ENCODE peak calls at places on chromosomes 16 and 17, in seven cellular contexts. N is cardiac fibroblast, A is fibroblast of mammary gland, D is PC-3, U is MG63, C is tibial artery, P is SJSA1. H is an unnamed sample.

GRCh38 chr17:73770115-73770848 is 126.0 kb upstream of the SDK2 start:
- DNase-seq in N (peak; percentile 84), A (peak; percentile 94), D (peak; percentile 60), U (peak; percentile 84), C (peak; percentile 89), P (peak; percentile 32), H (peak; percentile 23)

GRCh38 chr16:56245197-56245596 is 53.9 kb downstream of the GNAO1 start:
- DNase-seq in N (no peak), A (no peak), D (peak; percentile 55), U (peak; percentile 81), C (peak; percentile 16), P (peak; percentile 81), H (no peak)

GRCh38 chr16:56257260-56257659 is 66.0 kb downstream of the GNAO1 start:
- DNase-seq in N (no peak), A (no peak), D (no peak), U (no peak), C (peak; percentile 80), P (no peak), H (no peak)

GRCh38 chr16:68022278-68022727 is 729 bp downstream of the DDX28 start:
- DNase-seq in N (no peak), A (peak; percentile 10), D (no peak), U (no peak), C (no peak), P (no peak), H (peak; percentile 16)

GRCh38 chr17:48515925-48516900 is 14.6 kb downstream of the HOXB1 start:
- DNase-seq in N (no peak), A (no peak), D (no peak), U (no peak), C (no peak), P (no peak), H (no peak)

GRCh38 chr16:50596762-50597450 is 48.7 kb downstream of the NKD1 start:
- DNase-seq in N (no peak), A (no peak), D (no peak), U (no peak), C (no peak), P (no peak), H (no peak)

GRCh38 chr16:19524356-19524865 is 669 bp downstream of the CCP110 start:
- DNase-seq in N (no peak), A (no peak), D (no peak), U (no peak), C (no peak), P (peak; percentile 34), H (no peak)

GRCh38 chr16:30609002-30609927 is 924 bp downstream of the ZNF689 start:
- DNase-seq in N (peak; percentile 54), A (no peak), D (peak; percentile 28), U (peak; percentile 77), C (peak; percentile 74), P (peak; percentile 63), H (no peak)

GRCh38 chr17:77546772-77547201 is 406.0 kb downstream of the SEC14L1 start:
- DNase-seq in N (no peak), A (no peak), D (no peak), U (no peak), C (no peak), P (no peak), H (no peak)

GRCh38 chr16:10405386-10405939 is 19.6 kb downstream of the ATF7IP2 start:
- DNase-seq in N (peak; percentile 51), A (no peak), D (no peak), U (no peak), C (no peak), P (no peak), H (no peak)

GRCh38 chr17:67628580-67629013 is 89.1 kb upstream of the NOL11 start:
- DNase-seq in N (no peak), A (peak; percentile 45), D (no peak), U (peak; percentile 40), C (no peak), P (no peak), H (no peak)

GRCh38 chr17:40442392-40443195 is 656 bp upstream of the IGFBP4 start:
- DNase-seq in N (peak; percentile 53), A (peak; percentile 71), D (no peak), U (no peak), C (peak; percentile 86), P (peak; percentile 45), H (no peak)

GRCh38 chr17:6556121-6557039 is at the start of gene PITPNM3:
- DNase-seq in N (no peak), A (no peak), D (peak; percentile 38), U (no peak), C (no peak), P (no peak), H (no peak)

GRCh38 chr17:49548506-49549310 is 27.0 kb upstream of the NXPH3 start:
- DNase-seq in N (peak; percentile 67), A (peak; percentile 51), D (peak; percentile 62), U (peak; percentile 54), C (no peak), P (peak; percentile 34), H (no peak)

GRCh38 chr17:8072727-8073461 is 14.6 kb downstream of the ALOX12B start:
- DNase-seq in N (no peak), A (no peak), D (no peak), U (no peak), C (no peak), P (no peak), H (no peak)

GRCh38 chr16:1414532-1415265 is at the start of gene UNKL:
- DNase-seq in N (peak; percentile 71), A (peak; percentile 35), D (peak; percentile 41), U (peak; percentile 71), C (peak; percentile 81), P (peak; percentile 18), H (no peak)

GRCh38 chr17:79036609-79037008 is 12.6 kb downstream of the C1QTNF1 start:
- DNase-seq in N (peak; percentile 95), A (peak; percentile 93), D (peak; percentile 88), U (peak; percentile 83), C (peak; percentile 71), P (peak; percentile 38), H (peak; percentile 79)

GRCh38 chr16:71737501-71737900 is 13.0 kb upstream of the PHLPP2 start:
- DNase-seq in N (no peak), A (no peak), D (no peak), U (no peak), C (no peak), P (no peak), H (no peak)

GRCh38 chr17:59221159-59221847 is 992 bp downstream of the GDPD1 start:
- DNase-seq in N (no peak), A (no peak), D (no peak), U (no peak), C (no peak), P (no peak), H (no peak)

GRCh38 chr17:59223813-59224212 is 3.5 kb downstream of the GDPD1 start:
- DNase-seq in N (no peak), A (no peak), D (no peak), U (no peak), C (no peak), P (no peak), H (no peak)

GRCh38 chr17:59219370-59219769 is 941 bp upstream of the GDPD1 start:
- DNase-seq in N (no peak), A (no peak), D (no peak), U (no peak), C (no peak), P (no peak), H (no peak)

GRCh38 chr17:59220328-59221158 is at the start of gene GDPD1:
- DNase-seq in N (peak; percentile 94), A (peak; percentile 81), D (peak; percentile 98), U (peak; percentile 93), C (peak; percentile 96), P (peak; percentile 85), H (peak; percentile 49)

GRCh38 chr17:59219992-59220327 is 351 bp upstream of the GDPD1 start:
- DNase-seq in N (no peak), A (no peak), D (no peak), U (no peak), C (no peak), P (no peak), H (no peak)
- H3K4me3 ChIP-seq in N (peak overlapping the region; percentile 56), A (peak overlapping the region; percentile 93), D (peak overlapping the region; percentile 88), U (peak overlapping the region; percentile 61), C (peak overlapping the region; percentile 60), P (peak overlapping the region; percentile 42), H (peak overlapping the region; percentile 93)

GRCh38 chr16:11493531-11493929 is 93.2 kb downstream of the LITAF start:
- DNase-seq in N (no peak), A (no peak), D (no peak), U (no peak), C (no peak), P (no peak), H (no peak)
- H3K4me3 ChIP-seq in N (no peak overlapping the region), A (no peak overlapping the region), D (no peak overlapping the region), U (no peak overlapping the region), C (no peak overlapping the region), P (no peak overlapping the region), H (no peak overlapping the region)

DNA sequence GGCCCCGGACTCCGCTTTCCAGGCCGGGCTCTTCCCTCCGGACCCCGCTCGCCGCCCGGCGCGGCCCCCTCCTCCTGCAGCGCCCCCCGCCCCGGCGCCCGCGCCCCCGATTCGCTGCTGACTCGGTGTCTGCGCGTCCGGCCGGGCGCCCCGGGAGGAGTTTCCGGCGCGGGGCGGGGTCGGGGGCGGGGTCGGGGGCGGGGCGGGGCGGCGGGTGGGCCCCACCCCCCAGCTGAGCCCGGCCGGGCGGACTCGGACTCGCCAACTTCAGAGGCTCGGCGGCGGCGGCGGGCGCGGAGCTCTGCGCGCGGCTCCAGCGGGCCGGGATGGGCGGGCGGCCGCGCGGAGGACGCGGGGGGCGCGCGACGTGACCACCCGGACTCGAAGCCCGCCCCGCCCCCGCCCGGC is at the start of gene METRNL:
- DNase-seq in N (peak; percentile 81), A (peak; percentile 46), D (peak; percentile 59), U (peak; percentile 83), C (peak; percentile 89), P (no peak), H (no peak)
- H3K4me3 ChIP-seq in N (peak within 1 kb of the TSS; percentile 64), A (peak within 1 kb of the TSS; percentile 33), D (peak within 1 kb of the TSS; percentile 73), U (peak within 1 kb of the TSS; percentile 65), C (peak within 1 kb of the TSS; percentile 72), P (peak within 1 kb of the TSS; percentile 90), H (peak within 1 kb of the TSS; percentile 58)

DNA sequence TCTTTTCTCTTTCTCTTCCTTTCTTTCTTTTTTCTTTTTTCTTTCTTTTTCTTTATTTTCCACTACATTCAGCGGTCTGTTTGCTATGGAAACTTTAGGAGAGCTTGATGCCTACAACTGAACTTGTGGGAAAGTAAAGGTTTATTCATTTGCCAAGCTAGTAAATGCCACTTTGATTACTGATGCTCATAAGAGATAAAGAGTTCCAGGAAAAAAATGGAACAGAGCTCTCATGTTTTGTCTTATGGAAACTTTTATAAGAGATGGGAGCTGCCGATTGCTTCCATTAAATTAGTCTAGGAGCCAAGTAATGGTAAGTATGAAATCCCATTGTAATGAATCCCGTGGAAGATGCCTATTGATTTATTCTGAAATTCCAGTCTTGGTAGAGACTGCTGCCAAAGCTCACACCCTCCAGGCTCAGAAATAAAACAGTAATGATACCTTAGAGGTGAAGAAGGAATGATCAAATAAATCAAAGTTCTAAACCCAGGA is 7.2 kb downstream of the ANKFN1 start:
- DNase-seq in N (no peak), A (no peak), D (no peak), U (no peak), C (no peak), P (no peak), H (no peak)
- H3K4me3 ChIP-seq in N (no peak overlapping the region), A (no peak overlapping the region), D (no peak overlapping the region), U (no peak overlapping the region), C (no peak overlapping the region), P (no peak overlapping the region), H (no peak overlapping the region)

DNA sequence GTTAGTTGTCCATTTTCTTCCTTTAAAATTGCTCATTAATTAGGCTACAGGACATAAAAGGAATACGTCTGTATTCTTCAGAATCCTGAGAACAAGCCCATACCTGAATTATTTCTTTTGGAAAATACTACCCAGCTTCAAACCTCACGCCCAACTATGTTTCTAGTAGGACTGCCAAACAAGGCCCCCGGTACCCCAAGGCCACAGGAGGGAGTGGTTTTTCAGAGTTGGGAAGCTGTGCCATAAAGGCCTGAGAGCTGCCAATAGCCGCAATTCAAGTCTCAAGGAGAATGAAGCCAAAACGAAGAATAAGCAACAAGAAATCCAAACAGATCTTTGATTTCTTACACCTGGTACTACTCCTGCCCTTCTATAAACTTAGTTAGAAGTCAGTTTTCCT is 48.3 kb downstream of the UBE2G1 start:
- DNase-seq in N (no peak), A (no peak), D (no peak), U (no peak), C (no peak), P (no peak), H (no peak)
- H3K4me3 ChIP-seq in N (no peak overlapping the region), A (no peak overlapping the region), D (no peak overlapping the region), U (no peak overlapping the region), C (no peak overlapping the region), P (no peak overlapping the region), H (no peak overlapping the region)

H was measured in skeletal muscle cell.